ENCODE peak calls at places on chromosome 17, in seven cellular contexts. L is sigmoid colon, F is right atrium auricular region, I is neural progenitor cell, X is colonic mucosa, Y is IMR-90, E is fibroblast of pulmonary artery. N is an unnamed sample.

GRCh38 chr17:81683584-81684441 is at the start of the genes ARL16 and HGS:
- DNase-seq in L (peak), F (peak), I (peak), X (peak), Y (peak), E (peak), N (peak)

GRCh38 chr17:78653382-78653781 is 76.2 kb upstream of the DNAH17 start:
- DNase-seq in L (peak), F (no peak), I (no peak), X (no peak), Y (peak), E (peak), N (no peak)

GRCh38 chr17:43758086-43758485 is 505 bp downstream of the SOST start:
- DNase-seq in L (no peak), F (no peak), I (no peak), X (no peak), Y (no peak), E (no peak), N (no peak)

GRCh38 chr17:81422776-81423697 is 27.8 kb downstream of the BAHCC1 start:
- DNase-seq in L (peak), F (peak), I (peak), X (no peak), Y (peak), E (peak), N (peak)

GRCh38 chr17:4087911-4088693 is 54.7 kb downstream of the ZZEF1 start:
- DNase-seq in L (no peak), F (no peak), I (no peak), X (no peak), Y (peak), E (peak), N (no peak)

GRCh38 chr17:8740486-8740885 is 4.2 kb downstream of the CCDC42 start:
- DNase-seq in L (no peak), F (no peak), I (peak), X (no peak), Y (no peak), E (no peak), N (no peak)

GRCh38 chr17:60091908-60092331 is 13.2 kb upstream of the HEATR6 start:
- DNase-seq in L (no peak), F (no peak), I (no peak), X (no peak), Y (peak), E (peak), N (no peak)

GRCh38 chr17:13355054-13355453 is 246.7 kb downstream of the HS3ST3A1 start:
- DNase-seq in L (no peak), F (no peak), I (no peak), X (no peak), Y (no peak), E (no peak), N (no peak)

GRCh38 chr17:80191192-80191591 is 21.4 kb downstream of the CARD14 start:
- DNase-seq in L (no peak), F (no peak), I (peak), X (no peak), Y (no peak), E (no peak), N (no peak)

GRCh38 chr17:62995377-62995885 is 29.4 kb downstream of the TANC2 start:
- DNase-seq in L (no peak), F (no peak), I (peak), X (no peak), Y (peak), E (peak), N (peak)

GRCh38 chr17:3754458-3755334 is 31.0 kb downstream of the HASPIN start:
- DNase-seq in L (no peak), F (no peak), I (peak), X (peak), Y (no peak), E (no peak), N (peak)

GRCh38 chr17:67891481-67892119 is 66.3 kb downstream of the BPTF start:
- DNase-seq in L (no peak), F (no peak), I (peak), X (no peak), Y (peak), E (peak), N (no peak)

GRCh38 chr17:3710951-3711383 is 12.7 kb upstream of the HASPIN start:
- DNase-seq in L (no peak), F (no peak), I (no peak), X (no peak), Y (peak), E (peak), N (no peak)

GRCh38 chr17:45719335-45720071 is 64.6 kb upstream of the CRHR1 start:
- DNase-seq in L (no peak), F (no peak), I (peak), X (no peak), Y (peak), E (peak), N (no peak)

GRCh38 chr17:80388601-80389000 is 26.4 kb upstream of the ENDOV start:
- DNase-seq in L (no peak), F (no peak), I (no peak), X (no peak), Y (no peak), E (no peak), N (no peak)

GRCh38 chr17:65656390-65657250 is 95.2 kb upstream of the AXIN2 start:
- DNase-seq in L (no peak), F (no peak), I (no peak), X (no peak), Y (peak), E (peak), N (no peak)

GRCh38 chr17:3885970-3886369 is 6.9 kb downstream of the CAMKK1 start:
- DNase-seq in L (no peak), F (no peak), I (no peak), X (no peak), Y (peak), E (peak), N (no peak)

GRCh38 chr17:57892820-57893595 is 43.2 kb upstream of the MRPS23 start:
- DNase-seq in L (peak), F (peak), I (peak), X (peak), Y (peak), E (peak), N (peak)

GRCh38 chr17:40298726-40299125 is 10.3 kb upstream of the RARA start:
- DNase-seq in L (no peak), F (no peak), I (no peak), X (no peak), Y (peak), E (peak), N (no peak)

DNA sequence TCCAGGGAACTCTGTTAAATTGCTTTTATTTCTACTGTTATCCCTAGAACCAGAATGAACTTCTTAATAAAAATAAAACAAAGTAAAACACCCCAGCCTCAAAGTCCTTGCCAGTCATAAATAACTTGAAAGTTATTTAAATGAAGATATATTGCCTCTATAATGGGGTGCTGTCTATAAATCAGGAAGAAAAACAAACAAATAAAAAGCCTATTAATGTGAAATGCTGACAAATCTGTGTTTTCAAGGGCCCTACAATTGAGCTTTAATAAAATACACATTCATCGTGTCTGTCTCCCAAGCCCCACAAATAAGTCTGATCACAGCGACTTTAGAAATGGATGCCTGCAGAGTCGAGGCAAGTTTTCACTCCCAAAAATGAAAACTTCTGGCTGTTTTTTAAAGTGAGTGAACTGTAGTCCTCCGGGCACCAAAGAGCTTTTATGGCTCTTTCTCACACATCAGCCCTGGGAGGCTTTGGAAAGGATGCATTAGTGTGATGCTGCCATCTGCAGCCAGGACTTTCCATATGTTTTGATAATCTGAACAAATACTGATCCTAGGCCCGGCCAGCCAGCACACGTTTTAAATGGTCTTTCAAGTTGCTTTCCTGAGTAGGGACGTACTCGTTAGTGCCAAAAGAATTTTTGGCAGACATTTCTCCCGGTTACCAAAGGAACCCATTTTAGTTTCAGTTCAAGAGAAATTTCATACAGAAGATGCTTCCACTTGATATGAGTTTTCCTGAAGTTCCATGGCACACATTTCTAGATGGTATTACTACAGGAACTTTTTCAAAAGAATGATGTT is 16.3 kb downstream of the NACA2 start:
- DNase-seq in L (no peak), F (no peak), I (peak), X (peak), Y (peak), E (peak), N (peak)
- TF ChIP-seq CTCF in L (no peak), F (no peak), I (peak), X (no peak), Y (peak), E (peak), N (peak)

DNA sequence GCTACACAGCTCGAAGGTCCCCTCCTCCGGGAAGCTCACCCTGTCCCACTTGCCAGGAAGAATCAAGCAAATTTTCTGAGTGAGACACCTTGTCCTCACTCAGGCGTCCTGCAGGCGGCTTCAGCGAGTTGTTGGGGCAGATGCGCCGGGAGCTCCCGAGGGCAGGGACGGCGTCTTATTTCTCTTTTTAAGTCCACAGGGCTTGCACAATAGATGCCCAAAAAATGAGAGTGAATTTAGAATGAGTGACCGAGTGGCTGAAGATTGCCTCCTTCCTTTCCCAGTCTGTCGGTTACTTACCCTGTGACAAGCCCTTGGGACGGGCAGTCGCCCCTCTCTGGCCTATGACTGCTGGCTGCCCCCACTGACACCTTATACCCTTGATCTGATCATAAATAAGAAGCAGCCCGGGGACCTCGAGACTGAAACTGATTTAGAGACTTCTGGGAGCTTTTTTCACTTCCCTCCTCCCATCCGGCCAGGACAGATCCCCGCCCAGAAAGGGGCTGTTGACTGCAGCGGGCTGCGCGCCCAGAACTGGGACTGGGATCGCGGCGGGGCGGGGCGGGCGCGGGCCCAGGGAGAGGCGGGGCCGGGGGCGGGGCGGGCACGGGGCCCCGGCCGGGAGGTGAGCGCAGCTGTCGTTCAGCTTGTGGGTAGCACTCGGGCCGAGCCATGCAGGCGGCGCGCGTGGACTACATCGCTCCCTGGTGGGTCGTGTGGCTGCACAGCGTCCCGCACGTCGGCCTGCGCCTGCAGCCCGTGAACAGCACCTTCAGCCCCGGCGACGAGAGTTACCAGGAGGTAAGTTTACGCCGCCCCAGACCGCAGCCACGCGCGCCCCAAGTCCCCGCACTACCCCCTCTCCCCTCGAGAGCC is at the start of gene TTYH2:
- DNase-seq in L (peak), F (peak), I (peak), X (peak), Y (peak), E (peak), N (peak)
- TF ChIP-seq CTCF in L (no peak), F (peak), I (peak), X (no peak), Y (peak), E (peak), N (peak)

GRCh38 chr17:1487939-1488825 is 4.3 kb downstream of the MYO1C start:
- DNase-seq in L (peak), F (peak), I (peak), X (peak), Y (peak), E (peak), N (peak)
- TF ChIP-seq CTCF in L (no peak), F (no peak), I (peak), X (no peak), Y (no peak), E (no peak), N (no peak)

GRCh38 chr17:48001187-48001586 is 30.3 kb downstream of the CDK5RAP3 start:
- DNase-seq in L (no peak), F (no peak), I (no peak), X (no peak), Y (peak), E (no peak), N (no peak)

GRCh38 chr17:48002208-48002919 is 31.5 kb downstream of the CDK5RAP3 start:
- DNase-seq in L (no peak), F (no peak), I (peak), X (no peak), Y (peak), E (peak), N (no peak)

GRCh38 chr17:48003686-48004120 is 32.8 kb downstream of the CDK5RAP3 start:
- DNase-seq in L (no peak), F (no peak), I (peak), X (no peak), Y (no peak), E (no peak), N (no peak)

GRCh38 chr17:48004973-48005372 is 32.6 kb downstream of the COPZ2 start:
- DNase-seq in L (no peak), F (no peak), I (no peak), X (no peak), Y (no peak), E (no peak), N (no peak)

DNA sequence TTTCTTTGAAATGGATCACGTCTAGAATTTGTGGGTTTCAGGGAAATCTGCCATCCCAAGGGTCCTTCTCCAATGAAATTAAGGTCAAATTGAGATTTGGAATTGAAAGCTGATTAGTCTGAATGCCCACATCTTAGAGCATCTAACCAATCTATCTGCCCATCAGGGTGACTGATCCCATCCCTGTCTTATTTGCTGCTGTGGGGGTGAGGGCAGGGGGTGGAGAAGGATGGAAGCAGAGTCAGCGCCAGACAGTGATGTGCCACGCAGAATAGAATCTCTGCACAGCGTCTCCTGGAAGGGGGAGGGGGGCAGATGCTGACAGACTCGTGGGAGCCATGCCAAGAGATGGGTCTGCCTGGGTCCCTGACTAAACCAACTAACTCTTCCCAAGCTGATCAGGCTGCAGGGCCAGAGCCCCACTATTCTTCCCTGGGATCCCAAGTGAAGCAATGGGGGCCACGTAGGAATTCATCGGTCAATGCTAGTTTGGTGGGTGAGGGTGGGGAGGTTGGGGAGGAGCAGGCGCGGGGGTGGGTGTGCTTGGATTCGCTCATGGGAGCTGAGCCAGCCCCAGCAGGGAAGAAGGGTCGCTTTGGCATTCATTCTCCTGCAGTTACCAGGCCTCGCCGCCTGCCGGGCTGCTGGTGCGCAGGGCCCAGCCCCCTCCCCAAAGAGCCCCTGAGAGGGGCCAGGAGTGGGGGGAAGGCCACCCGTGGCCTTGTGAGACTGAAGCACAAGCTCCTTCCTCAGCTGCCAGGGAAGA is 32.2 kb downstream of the CDK5RAP3 start:
- DNase-seq in L (no peak), F (no peak), I (peak), X (no peak), Y (no peak), E (no peak), N (peak)
- TF ChIP-seq CTCF in L (no peak), F (no peak), I (peak), X (no peak), Y (no peak), E (no peak), N (peak)

GRCh38 chr17:83196088-83196765 is 116.8 kb downstream of the METRNL start:
- DNase-seq in L (peak), F (no peak), I (no peak), X (no peak), Y (peak), E (peak), N (no peak)
- TF ChIP-seq CTCF in L (no peak), F (no peak), I (no peak), X (no peak), Y (no peak), E (no peak), N (no peak)

DNA sequence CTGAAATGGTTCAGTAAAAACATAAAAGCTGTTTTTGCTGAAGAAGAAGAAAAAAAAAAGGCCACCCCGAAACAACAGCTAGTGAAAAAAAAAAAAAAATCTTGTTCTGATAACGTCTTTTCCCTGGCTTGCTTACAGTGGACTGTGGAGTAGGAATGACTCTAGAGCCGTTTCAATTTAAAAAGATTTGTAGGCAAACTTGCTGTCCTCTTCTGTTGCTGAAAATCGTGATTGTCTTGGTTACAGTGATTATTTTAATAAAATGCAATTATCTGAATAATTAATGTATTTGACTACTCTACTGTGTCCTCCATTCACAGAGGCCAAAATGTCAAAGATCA is 190.6 kb upstream of the TBX2 start:
- DNase-seq in L (no peak), F (no peak), I (no peak), X (no peak), Y (no peak), E (no peak), N (no peak)
- TF ChIP-seq CTCF in L (no peak), F (no peak), I (no peak), X (no peak), Y (no peak), E (no peak), N (no peak)

DNA sequence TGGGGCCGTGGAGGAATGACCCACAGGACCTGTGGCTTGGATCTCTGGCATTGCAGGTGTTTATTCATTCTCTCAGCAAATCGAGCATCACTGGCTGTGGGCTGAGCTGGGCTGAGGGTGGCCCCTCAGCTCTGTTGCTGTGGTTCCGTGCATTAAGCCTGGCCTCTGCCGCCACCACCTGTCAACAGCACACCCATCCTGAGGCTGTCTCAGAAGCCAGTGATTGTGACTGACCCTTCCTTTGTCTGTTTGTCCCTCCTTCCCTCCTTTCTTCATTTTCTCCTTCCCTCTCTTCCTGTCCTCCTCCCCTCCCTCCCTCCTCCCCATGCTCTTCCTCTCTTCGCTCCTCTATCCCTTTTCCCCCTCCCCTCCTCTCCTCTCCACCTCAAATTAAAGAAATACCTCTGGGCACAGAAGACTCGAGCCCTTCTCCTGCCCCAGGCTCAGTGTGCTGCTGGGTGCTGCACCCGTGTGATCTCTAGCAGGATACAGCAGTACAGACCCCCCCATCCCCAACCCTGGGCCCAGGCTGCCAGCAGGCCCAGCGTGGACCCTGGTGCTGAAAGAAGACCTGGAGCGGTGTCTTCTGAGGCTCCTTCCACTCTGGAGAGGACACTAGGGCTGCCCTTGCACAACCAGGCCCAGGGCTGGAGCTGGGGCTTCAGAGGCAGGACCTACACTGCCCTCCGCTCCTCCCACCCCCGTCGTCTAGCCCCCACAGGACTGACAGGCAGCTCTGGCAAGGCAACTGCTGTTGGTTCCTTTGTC is 75.9 kb downstream of the PLD6 start:
- DNase-seq in L (no peak), F (no peak), I (no peak), X (no peak), Y (no peak), E (no peak), N (no peak)
- TF ChIP-seq CTCF in L (no peak), F (no peak), I (peak), X (no peak), Y (no peak), E (no peak), N (no peak)

DNA sequence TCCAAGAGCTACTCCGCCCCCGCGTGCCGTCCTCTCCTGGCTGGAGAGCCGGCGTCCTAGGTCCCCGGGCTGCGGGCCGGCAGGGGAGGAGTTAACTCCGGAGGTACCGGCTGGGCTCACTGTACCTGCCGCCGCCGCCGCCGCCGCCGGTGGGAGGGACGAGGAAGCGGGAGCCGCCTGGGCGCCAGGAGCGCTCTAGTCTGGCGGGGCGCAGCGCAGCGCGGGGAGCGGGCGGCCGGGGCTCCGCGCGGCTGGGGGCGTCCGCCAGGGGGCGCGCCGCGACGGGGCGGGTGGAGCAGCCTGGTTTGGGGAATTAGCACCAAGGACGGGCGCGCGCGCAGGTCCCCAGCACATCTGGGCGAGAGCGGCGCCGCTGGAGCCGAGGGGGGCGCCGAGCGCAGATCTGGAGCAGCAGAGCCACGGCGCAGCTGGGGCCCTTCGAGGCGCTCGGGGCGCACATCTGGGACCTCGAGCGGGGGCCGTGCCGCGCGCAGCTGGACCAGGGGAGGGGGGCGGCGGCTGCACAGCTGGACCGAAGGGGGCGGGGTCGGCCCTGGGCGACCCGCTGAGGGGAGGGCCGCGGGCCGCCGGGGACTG is at the start of gene NXPH3:
- DNase-seq in L (peak), F (peak), I (peak), X (peak), Y (peak), E (peak), N (peak)
- TF ChIP-seq CTCF in L (no peak), F (peak), I (peak), X (no peak), Y (peak), E (no peak), N (no peak)

N was measured in nephron progenitor cell.